ENCODE peak calls at places on chromosome 2, in seven cellular contexts. One of them, this sample, is unnamed.
A peak's percentile ranks its signal among the peaks of the same experiment; 100 is the strongest.

GRCh38 chr2:37379881-37380296 is 35.5 kb downstream of the QPCT start:
- DNase-seq in NCI-H748 treated with DMSO at 0.1 percent for 48 hours: no peak
- DNase-seq in GM10248: no peak
- DNase-seq in RPMI7951: peak; percentile 90
- DNase-seq in cardiac septum: no peak
- DNase-seq in osteocyte: no peak
- DNase-seq in HS-5: no peak
- DNase-seq in this sample: no peak

GRCh38 chr2:205738341-205738968 is 56.2 kb downstream of the NRP2 start:
- DNase-seq in cardiac septum: no peak
- DNase-seq in GM10248: no peak
- DNase-seq in RPMI7951: no peak
- DNase-seq in NCI-H748 treated with DMSO at 0.1 percent for 48 hours: no peak
- DNase-seq in HS-5: no peak
- DNase-seq in osteocyte: no peak
- DNase-seq in this sample: no peak

GRCh38 chr2:195304310-195304709 is 352.7 kb upstream of the SLC39A10 start:
- DNase-seq in GM10248: no peak
- DNase-seq in HS-5: no peak
- DNase-seq in RPMI7951: peak; percentile 42
- DNase-seq in cardiac septum: no peak
- DNase-seq in NCI-H748 treated with DMSO at 0.1 percent for 48 hours: peak; percentile 17
- DNase-seq in osteocyte: no peak
- DNase-seq in this sample: no peak

GRCh38 chr2:40439473-40439872 is 12.4 kb downstream of the SLC8A1 start:
- DNase-seq in NCI-H748 treated with DMSO at 0.1 percent for 48 hours: no peak
- DNase-seq in GM10248: no peak
- DNase-seq in cardiac septum: no peak
- DNase-seq in osteocyte: no peak
- DNase-seq in RPMI7951: no peak
- DNase-seq in HS-5: no peak
- DNase-seq in this sample: no peak

GRCh38 chr2:69652206-69652605 is 8.7 kb upstream of the AAK1 start:
- DNase-seq in osteocyte: no peak
- DNase-seq in GM10248: no peak
- DNase-seq in NCI-H748 treated with DMSO at 0.1 percent for 48 hours: no peak
- DNase-seq in HS-5: peak; percentile 80
- DNase-seq in RPMI7951: peak; percentile 82
- DNase-seq in cardiac septum: no peak
- DNase-seq in this sample: no peak

GRCh38 chr2:74849228-74849892 is 15.4 kb downstream of the HK2 start:
- DNase-seq in NCI-H748 treated with DMSO at 0.1 percent for 48 hours: no peak
- DNase-seq in cardiac septum: peak; percentile 82
- DNase-seq in osteocyte: no peak
- DNase-seq in RPMI7951: peak; percentile 40
- DNase-seq in HS-5: no peak
- DNase-seq in GM10248: peak; percentile 42
- DNase-seq in this sample: no peak

GRCh38 chr2:241252778-241253475 is 62.5 kb downstream of the HDLBP start:
- DNase-seq in HS-5: no peak
- DNase-seq in GM10248: no peak
- DNase-seq in osteocyte: no peak
- DNase-seq in RPMI7951: no peak
- DNase-seq in cardiac septum: no peak
- DNase-seq in NCI-H748 treated with DMSO at 0.1 percent for 48 hours: no peak
- DNase-seq in this sample: no peak

GRCh38 chr2:26542194-26542455 is 64.2 kb upstream of the OTOF start:
- DNase-seq in HS-5: no peak
- DNase-seq in cardiac septum: peak; percentile 29
- DNase-seq in osteocyte: no peak
- DNase-seq in NCI-H748 treated with DMSO at 0.1 percent for 48 hours: peak; percentile 80
- DNase-seq in RPMI7951: no peak
- DNase-seq in GM10248: no peak
- DNase-seq in this sample: no peak

GRCh38 chr2:172484253-172484652 is 56.9 kb downstream of the ITGA6 start:
- DNase-seq in NCI-H748 treated with DMSO at 0.1 percent for 48 hours: no peak
- DNase-seq in cardiac septum: no peak
- DNase-seq in HS-5: no peak
- DNase-seq in RPMI7951: peak; percentile 29
- DNase-seq in osteocyte: no peak
- DNase-seq in GM10248: no peak
- DNase-seq in this sample: no peak

GRCh38 chr2:205947621-205948495 is 138.1 kb downstream of the INO80D start:
- DNase-seq in HS-5: peak; percentile 55
- DNase-seq in NCI-H748 treated with DMSO at 0.1 percent for 48 hours: peak; percentile 60
- DNase-seq in RPMI7951: peak; percentile 62
- DNase-seq in cardiac septum: no peak
- DNase-seq in GM10248: peak; percentile 78
- DNase-seq in osteocyte: peak; percentile 88
- DNase-seq in this sample: no peak

GRCh38 chr2:127045792-127046501 is 61.0 kb downstream of the BIN1 start:
- DNase-seq in NCI-H748 treated with DMSO at 0.1 percent for 48 hours: no peak
- DNase-seq in RPMI7951: no peak
- DNase-seq in osteocyte: peak; percentile 83
- DNase-seq in GM10248: no peak
- DNase-seq in HS-5: no peak
- DNase-seq in cardiac septum: peak; percentile 65
- DNase-seq in this sample: no peak

GRCh38 chr2:134375935-134376334 is 122.1 kb downstream of the MGAT5 start:
- DNase-seq in cardiac septum: no peak
- DNase-seq in GM10248: no peak
- DNase-seq in NCI-H748 treated with DMSO at 0.1 percent for 48 hours: no peak
- DNase-seq in HS-5: no peak
- DNase-seq in RPMI7951: peak; percentile 69
- DNase-seq in osteocyte: no peak
- DNase-seq in this sample: no peak

GRCh38 chr2:111054791-111055627 is 65.7 kb upstream of the BCL2L11 start:
- DNase-seq in RPMI7951: no peak
- DNase-seq in osteocyte: no peak
- DNase-seq in GM10248: peak; percentile 80
- DNase-seq in NCI-H748 treated with DMSO at 0.1 percent for 48 hours: no peak
- DNase-seq in HS-5: no peak
- DNase-seq in cardiac septum: no peak
- DNase-seq in this sample: no peak

GRCh38 chr2:241809383-241810303 is 650 bp downstream of the NEU4 start:
- DNase-seq in NCI-H748 treated with DMSO at 0.1 percent for 48 hours: no peak
- DNase-seq in cardiac septum: peak; percentile 70
- DNase-seq in GM10248: peak; percentile 18
- DNase-seq in osteocyte: no peak
- DNase-seq in HS-5: no peak
- DNase-seq in RPMI7951: no peak
- DNase-seq in this sample: peak; percentile 93

GRCh38 chr2:28567076-28567471 is 71.2 kb downstream of the PLB1 start:
- DNase-seq in HS-5: no peak
- DNase-seq in NCI-H748 treated with DMSO at 0.1 percent for 48 hours: no peak
- DNase-seq in RPMI7951: no peak
- DNase-seq in osteocyte: no peak
- DNase-seq in cardiac septum: no peak
- DNase-seq in GM10248: peak; percentile 43
- DNase-seq in this sample: no peak

GRCh38 chr2:9260411-9261037 is 53.9 kb downstream of the ASAP2 start:
- DNase-seq in HS-5: no peak
- DNase-seq in GM10248: no peak
- DNase-seq in RPMI7951: no peak
- DNase-seq in osteocyte: no peak
- DNase-seq in cardiac septum: no peak
- DNase-seq in NCI-H748 treated with DMSO at 0.1 percent for 48 hours: no peak
- DNase-seq in this sample: no peak

GRCh38 chr2:42138163-42139016 is 30.8 kb upstream of the EML4 start:
- DNase-seq in RPMI7951: peak; percentile 98
- DNase-seq in GM10248: no peak
- DNase-seq in osteocyte: peak; percentile 84
- DNase-seq in NCI-H748 treated with DMSO at 0.1 percent for 48 hours: no peak
- DNase-seq in HS-5: peak; percentile 78
- DNase-seq in cardiac septum: no peak
- DNase-seq in this sample: no peak

GRCh38 chr2:66915237-66915636 is 480.3 kb downstream of the MEIS1 start:
- DNase-seq in RPMI7951: no peak
- DNase-seq in osteocyte: no peak
- DNase-seq in cardiac septum: no peak
- DNase-seq in HS-5: no peak
- DNase-seq in GM10248: no peak
- DNase-seq in NCI-H748 treated with DMSO at 0.1 percent for 48 hours: no peak
- DNase-seq in this sample: no peak

GRCh38 chr2:64952896-64953482 is 36.2 kb upstream of the SLC1A4 start:
- DNase-seq in osteocyte: no peak
- DNase-seq in HS-5: no peak
- DNase-seq in RPMI7951: peak; percentile 78
- DNase-seq in GM10248: no peak
- DNase-seq in NCI-H748 treated with DMSO at 0.1 percent for 48 hours: no peak
- DNase-seq in cardiac septum: no peak
- DNase-seq in this sample: no peak

GRCh38 chr2:240567137-240567871 is 980 bp upstream of the RNPEPL1 start:
- DNase-seq in NCI-H748 treated with DMSO at 0.1 percent for 48 hours: no peak
- DNase-seq in RPMI7951: no peak
- DNase-seq in HS-5: no peak
- DNase-seq in cardiac septum: peak; percentile 72
- DNase-seq in GM10248: no peak
- DNase-seq in osteocyte: peak; percentile 76
- DNase-seq in this sample: no peak

GRCh38 chr2:68163641-68164040 is 6.0 kb downstream of the PNO1 start:
- DNase-seq in RPMI7951: no peak
- DNase-seq in GM10248: no peak
- DNase-seq in NCI-H748 treated with DMSO at 0.1 percent for 48 hours: no peak
- DNase-seq in osteocyte: no peak
- DNase-seq in HS-5: no peak
- DNase-seq in cardiac septum: no peak
- DNase-seq in this sample: no peak